ENCODE peak calls at places on chromosome 15, in seven cellular contexts. H, U, T, J, D, F and P are unnamed samples.
A peak's percentile ranks its signal among the peaks of the same experiment; 100 is the strongest.

GRCh38 chr15:40327338-40327917 is 3.9 kb downstream of the INAFM2 start:
- DNase-seq in H (no peak), U (no peak), T (no peak), J (no peak), D (no peak), F (no peak), P (no peak)

GRCh38 chr15:83304861-83305661 is 20.6 kb upstream of the BNC1 start:
- DNase-seq in H (no peak), U (no peak), T (no peak), J (no peak), D (no peak), F (no peak), P (no peak)

GRCh38 chr15:70023769-70024491 is 73.8 kb downstream of the TLE3 start:
- DNase-seq in H (peak; percentile 40), U (peak; percentile 27), T (no peak), J (peak; percentile 34), D (no peak), F (no peak), P (no peak)

GRCh38 chr15:39582977-39583585 is 2.2 kb downstream of the THBS1 start:
- DNase-seq in H (no peak), U (no peak), T (no peak), J (no peak), D (no peak), F (no peak), P (no peak)

GRCh38 chr15:71705151-71705550 is 105.2 kb upstream of the NR2E3 start:
- DNase-seq in H (no peak), U (no peak), T (no peak), J (no peak), D (no peak), F (peak; percentile 89), P (no peak)

GRCh38 chr15:52334491-52335160 is 39.0 kb upstream of the MYO5C start:
- DNase-seq in H (no peak), U (no peak), T (no peak), J (no peak), D (no peak), F (no peak), P (no peak)

GRCh38 chr15:49506341-49506740 is 83.3 kb downstream of the FGF7 start:
- DNase-seq in H (no peak), U (no peak), T (no peak), J (no peak), D (no peak), F (no peak), P (no peak)

GRCh38 chr15:69031013-69032001 is 16.8 kb downstream of the NOX5 start:
- DNase-seq in H (peak; percentile 33), U (no peak), T (peak; percentile 10), J (no peak), D (peak; percentile 45), F (peak; percentile 80), P (peak; percentile 55)

GRCh38 chr15:95799286-95800187 is 531.0 kb upstream of the NR2F2 start:
- DNase-seq in H (no peak), U (no peak), T (no peak), J (no peak), D (no peak), F (no peak), P (no peak)

GRCh38 chr15:29110733-29111132 is 158.9 kb downstream of the NSMCE3 start:
- DNase-seq in H (no peak), U (no peak), T (no peak), J (no peak), D (no peak), F (no peak), P (no peak)

GRCh38 chr15:97745481-97746071 is 214.9 kb upstream of the ARRDC4 start:
- DNase-seq in H (no peak), U (no peak), T (peak; percentile 6), J (no peak), D (peak; percentile 78), F (peak; percentile 61), P (peak; percentile 43)

GRCh38 chr15:99181544-99181943 is 67.8 kb downstream of the TTC23 start:
- DNase-seq in H (peak; percentile 68), U (peak; percentile 45), T (no peak), J (no peak), D (no peak), F (peak; percentile 55), P (peak; percentile 2)

GRCh38 chr15:55282284-55282833 is 7.3 kb downstream of the RAB27A start:
- DNase-seq in H (peak; percentile 75), U (no peak), T (no peak), J (no peak), D (no peak), F (peak; percentile 5), P (no peak)

GRCh38 chr15:99981839-99982658 is 248.8 kb upstream of the LYSMD4 start:
- DNase-seq in H (no peak), U (no peak), T (no peak), J (no peak), D (no peak), F (peak; percentile 68), P (no peak)

GRCh38 chr15:40313531-40314398 is 6.0 kb upstream of the PLCB2 start:
- DNase-seq in H (peak; percentile 85), U (no peak), T (peak; percentile 66), J (no peak), D (peak; percentile 87), F (no peak), P (no peak)

GRCh38 chr15:44340410-44340809 is 51.9 kb downstream of the GOLM2 start:
- DNase-seq in H (no peak), U (no peak), T (no peak), J (no peak), D (no peak), F (peak; percentile 42), P (no peak)

GRCh38 chr15:64845826-64846225 is 4.1 kb downstream of the PLEKHO2 start:
- DNase-seq in H (no peak), U (no peak), T (no peak), J (no peak), D (no peak), F (no peak), P (no peak)

GRCh38 chr15:99427210-99427609 is 138.6 kb upstream of the MEF2A start:
- DNase-seq in H (peak; percentile 2), U (no peak), T (no peak), J (no peak), D (no peak), F (no peak), P (no peak)

GRCh38 chr15:95558131-95558530 is 772.4 kb upstream of the NR2F2 start:
- DNase-seq in H (no peak), U (no peak), T (no peak), J (no peak), D (no peak), F (no peak), P (no peak)

GRCh38 chr15:68635142-68635541 is 56.3 kb downstream of the CORO2B start:
- DNase-seq in H (no peak), U (peak; percentile 56), T (no peak), J (no peak), D (no peak), F (no peak), P (no peak)

GRCh38 chr15:52505141-52505540 is 23.5 kb downstream of the MYO5A start:
- DNase-seq in H (peak; percentile 24), U (no peak), T (no peak), J (no peak), D (no peak), F (no peak), P (no peak)

GRCh38 chr15:40743921-40744809 is 10.9 kb downstream of the RMDN3 start:
- DNase-seq in H (no peak), U (no peak), T (peak; percentile 61), J (no peak), D (peak; percentile 22), F (peak; percentile 41), P (no peak)

GRCh38 chr15:36832792-36833191 is 253.4 kb downstream of the CDIN1 start:
- DNase-seq in H (no peak), U (no peak), T (no peak), J (no peak), D (no peak), F (no peak), P (no peak)
- H3K27ac ChIP-seq in H (no peak overlapping the region), U (no peak overlapping the region), T (no peak overlapping the region), J (no peak overlapping the region), D (no peak overlapping the region), F (no peak overlapping the region), P (no peak overlapping the region)

GRCh38 chr15:73936181-73936580 is 9.9 kb downstream of the LOXL1 start:
- DNase-seq in H (no peak), U (peak; percentile 70), T (no peak), J (no peak), D (no peak), F (no peak), P (no peak)
- H3K4me3 ChIP-seq in H (no peak overlapping the region), U (no peak overlapping the region), T (no peak overlapping the region), J (peak overlapping the region; percentile 21), D (no peak overlapping the region), F (no peak overlapping the region), P (no peak overlapping the region)

GRCh38 chr15:75920079-75920478 is 16.4 kb downstream of the FBXO22 start:
- DNase-seq in H (peak; percentile 40), U (no peak), T (no peak), J (no peak), D (no peak), F (no peak), P (no peak)

GRCh38 chr15:75918135-75918534 is 14.5 kb downstream of the FBXO22 start:
- DNase-seq in H (no peak), U (no peak), T (no peak), J (no peak), D (no peak), F (no peak), P (no peak)

GRCh38 chr15:75921732-75922703 is 18.3 kb downstream of the FBXO22 start:
- DNase-seq in H (peak; percentile 80), U (peak; percentile 28), T (no peak), J (no peak), D (peak; percentile 70), F (peak; percentile 85), P (no peak)

GRCh38 chr15:75916978-75917377 is 13.3 kb downstream of the FBXO22 start:
- DNase-seq in H (no peak), U (no peak), T (no peak), J (no peak), D (no peak), F (no peak), P (no peak)
- H3K36me3 ChIP-seq in H (no peaks in the 10 kb centered on the region), U (no peaks in the 10 kb centered on the region), T (peaks cover 21% of the 10 kb centered on the region), J (peaks cover 14% of the 10 kb centered on the region), D (no peaks in the 10 kb centered on the region), F (peaks cover 5% of the 10 kb centered on the region), P (peaks cover 4% of the 10 kb centered on the region)

GRCh38 chr15:67105991-67106763 is 40.8 kb downstream of the SMAD3 start:
- DNase-seq in H (no peak), U (no peak), T (no peak), J (no peak), D (no peak), F (no peak), P (no peak)
- H3K27ac ChIP-seq in H (no peak overlapping the region), U (no peak overlapping the region), T (no peak overlapping the region), J (peak overlapping the region; percentile 85), D (peak overlapping the region; percentile 67), F (peak overlapping the region; percentile 22), P (no peak overlapping the region)

GRCh38 chr15:93362203-93362602 is 273.2 kb upstream of the RGMA start:
- DNase-seq in H (no peak), U (no peak), T (no peak), J (no peak), D (no peak), F (peak; percentile 43), P (no peak)
- H3K4me3 ChIP-seq in H (no peak overlapping the region), U (no peak overlapping the region), T (no peak overlapping the region), J (no peak overlapping the region), D (no peak overlapping the region), F (no peak overlapping the region), P (no peak overlapping the region)